ENCODE peak calls at places on chromosomes 12 and 14, in six cellular contexts. P is OCI-LY7, S is GM13976, E is bronchial epithelial cell, L is fibroblast of the aortic adventitia, O is fibroblast of mammary gland. G is an unnamed sample.

GRCh38 chr12:46214668-46215429 is 54.0 kb downstream of the SLC38A1 start:
- DNase-seq in P (peak), S (no peak), E (no peak), L (no peak), O (no peak), G (peak)

GRCh38 chr14:91138511-91139359 is 24.9 kb downstream of the DGLUCY start:
- DNase-seq in P (peak), S (peak), E (peak), L (peak), O (peak), G (peak)

GRCh38 chr12:85569261-85569660 is 266.9 kb downstream of the RASSF9 start:
- DNase-seq in P (no peak), S (no peak), E (peak), L (no peak), O (no peak), G (no peak)

GRCh38 chr12:125216720-125217119 is 151.5 kb downstream of the AACS start:
- DNase-seq in P (no peak), S (no peak), E (no peak), L (no peak), O (no peak), G (no peak)

GRCh38 chr12:823043-823698 is 70.8 kb downstream of the WNK1 start:
- DNase-seq in P (peak), S (peak), E (no peak), L (no peak), O (no peak), G (no peak)

GRCh38 chr12:119957135-119957534 is 31.9 kb upstream of the BICDL1 start:
- DNase-seq in P (no peak), S (no peak), E (no peak), L (no peak), O (no peak), G (no peak)

GRCh38 chr14:55580401-55581010 is 499 bp downstream of the KTN1 start:
- DNase-seq in P (peak), S (peak), E (no peak), L (no peak), O (no peak), G (peak)

GRCh38 chr12:130169924-130170323 is 7.7 kb downstream of the FZD10 start:
- DNase-seq in P (no peak), S (no peak), E (no peak), L (no peak), O (no peak), G (no peak)

GRCh38 chr14:105989746-105990302 is 463.4 kb downstream of the TMEM121 start:
- DNase-seq in P (no peak), S (no peak), E (peak), L (no peak), O (no peak), G (peak)

GRCh38 chr14:86035882-86036281 is 505.9 kb downstream of the FLRT2 start:
- DNase-seq in P (peak), S (peak), E (peak), L (peak), O (peak), G (peak)

GRCh38 chr12:51818567-51819300 is 29.8 kb downstream of the FIGNL2 start:
- DNase-seq in P (no peak), S (no peak), E (no peak), L (peak), O (peak), G (no peak)

GRCh38 chr14:64584185-64584584 is 34.4 kb downstream of the PPP1R36 start:
- DNase-seq in P (no peak), S (no peak), E (no peak), L (peak), O (no peak), G (no peak)

GRCh38 chr12:32671930-32672785 is 6.9 kb upstream of the DNM1L start:
- DNase-seq in P (peak), S (peak), E (peak), L (peak), O (peak), G (peak)

GRCh38 chr12:52741378-52742195 is 35.6 kb downstream of the KRT76 start:
- DNase-seq in P (peak), S (peak), E (peak), L (peak), O (peak), G (peak)

GRCh38 chr14:57480044-57480443 is 13.6 kb downstream of the CCDC198 start:
- DNase-seq in P (peak), S (no peak), E (no peak), L (no peak), O (peak), G (no peak)

GRCh38 chr14:20680843-20681347 is 3.5 kb upstream of the RNASE4 start:
- DNase-seq in P (no peak), S (peak), E (no peak), L (no peak), O (no peak), G (peak)

GRCh38 chr14:75519826-75520692 is 2.2 kb upstream of the BATF start:
- DNase-seq in P (no peak), S (no peak), E (peak), L (peak), O (peak), G (no peak)

GRCh38 chr12:123041811-123042655 is 61.6 kb downstream of the ARL6IP4 start:
- DNase-seq in P (no peak), S (no peak), E (no peak), L (peak), O (peak), G (no peak)

GRCh38 chr12:86261142-86261541 is 5.0 kb upstream of the MGAT4C start:
- DNase-seq in P (no peak), S (no peak), E (peak), L (peak), O (peak), G (no peak)

GRCh38 chr12:53518381-53518780 is 11.1 kb upstream of the NPFF start:
- DNase-seq in P (no peak), S (no peak), E (no peak), L (peak), O (peak), G (no peak)

GRCh38 chr12:112961074-112961473 is 17.2 kb upstream of the OAS2 start:
- DNase-seq in P (peak), S (no peak), E (no peak), L (no peak), O (no peak), G (no peak)

GRCh38 chr14:96252323-96253052 is 3.5 kb upstream of the BDKRB1 start:
- DNase-seq in P (no peak), S (no peak), E (no peak), L (no peak), O (no peak), G (no peak)

GRCh38 chr12:47097276-47097896 is 17.6 kb upstream of the AMIGO2 start:
- DNase-seq in P (no peak), S (no peak), E (peak), L (peak), O (no peak), G (no peak)

GRCh38 chr14:85250369-85250768 is 279.6 kb upstream of the FLRT2 start:
- DNase-seq in P (no peak), S (no peak), E (no peak), L (no peak), O (no peak), G (no peak)

GRCh38 chr12:107225626-107226025 is 132.3 kb upstream of the CRY1 start:
- DNase-seq in P (no peak), S (no peak), E (no peak), L (peak), O (no peak), G (no peak)

GRCh38 chr14:45891417-45892080 is 638.5 kb upstream of the MIS18BP1 start:
- DNase-seq in P (no peak), S (no peak), E (peak), L (no peak), O (no peak), G (no peak)

GRCh38 chr14:101182476-101182875 is 279.0 kb upstream of the RTL1 start:
- DNase-seq in P (no peak), S (no peak), E (no peak), L (no peak), O (no peak), G (no peak)

GRCh38 chr12:52285172-52285745 is 6.1 kb downstream of the KRT81 start:
- DNase-seq in P (no peak), S (no peak), E (peak), L (peak), O (peak), G (no peak)

GRCh38 chr14:90115780-90116179 is 54.0 kb downstream of the KCNK13 start:
- DNase-seq in P (no peak), S (no peak), E (no peak), L (no peak), O (no peak), G (no peak)

GRCh38 chr12:113757223-113758002 is 208.7 kb downstream of the RBM19 start:
- DNase-seq in P (no peak), S (no peak), E (peak), L (no peak), O (no peak), G (no peak)

GRCh38 chr14:103112488-103113243 is 10.6 kb upstream of the TNFAIP2 start:
- DNase-seq in P (no peak), S (no peak), E (no peak), L (no peak), O (no peak), G (no peak)

GRCh38 chr12:70598467-70599194 is 38.6 kb downstream of the PTPRB start:
- DNase-seq in P (no peak), S (no peak), E (no peak), L (peak), O (no peak), G (no peak)

GRCh38 chr14:75297417-75298040 is 18.9 kb downstream of the FOS start:
- DNase-seq in P (no peak), S (no peak), E (no peak), L (no peak), O (no peak), G (no peak)

DNA sequence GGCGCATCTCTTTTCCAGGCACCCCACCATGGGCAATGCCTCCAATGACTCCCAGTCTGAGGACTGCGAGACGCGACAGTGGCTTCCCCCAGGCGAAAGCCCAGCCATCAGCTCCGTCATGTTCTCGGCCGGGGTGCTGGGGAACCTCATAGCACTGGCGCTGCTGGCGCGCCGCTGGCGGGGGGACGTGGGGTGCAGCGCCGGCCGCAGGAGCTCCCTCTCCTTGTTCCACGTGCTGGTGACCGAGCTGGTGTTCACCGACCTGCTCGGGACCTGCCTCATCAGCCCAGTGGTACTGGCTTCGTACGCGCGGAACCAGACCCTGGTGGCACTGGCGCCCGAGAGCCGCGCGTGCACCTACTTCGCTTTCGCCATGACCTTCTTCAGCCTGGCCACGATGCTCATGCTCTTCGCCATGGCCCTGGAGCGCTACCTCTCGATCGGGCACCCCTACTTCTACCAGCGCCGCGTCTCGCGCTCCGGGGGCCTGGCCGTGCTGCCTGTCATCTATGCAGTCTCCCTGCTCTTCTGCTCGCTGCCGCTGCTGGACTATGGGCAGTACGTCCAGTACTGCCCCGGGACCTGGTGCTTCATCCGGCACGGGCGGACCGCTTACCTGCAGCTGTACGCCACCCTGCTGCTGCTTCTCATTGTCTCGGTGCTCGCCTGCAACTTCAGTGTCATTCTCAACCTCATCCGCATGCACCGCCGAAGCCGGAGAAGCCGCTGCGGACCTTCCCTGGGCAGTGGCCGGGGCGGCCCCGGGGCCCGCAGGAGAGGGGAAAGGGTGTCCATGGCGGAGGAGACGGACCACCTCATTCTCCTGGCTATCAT is 626 bp downstream of the PTGER2 start:
- DNase-seq in P (no peak), S (peak), E (no peak), L (peak), O (no peak), G (peak)
- TF ChIP-seq CTCF in P (no peak), S (no peak), E (no peak), L (no peak), O (no peak), G (no peak)

GRCh38 chr12:8784464-8784863 is 38.0 kb upstream of the A2ML1 start:
- DNase-seq in P (no peak), S (no peak), E (no peak), L (no peak), O (no peak), G (no peak)

GRCh38 chr12:8779862-8780261 is 42.6 kb upstream of the A2ML1 start:
- DNase-seq in P (no peak), S (no peak), E (peak), L (no peak), O (no peak), G (no peak)

GRCh38 chr12:8781326-8781725 is 41.1 kb upstream of the A2ML1 start:
- DNase-seq in P (no peak), S (no peak), E (no peak), L (no peak), O (no peak), G (no peak)

GRCh38 chr12:8779281-8779680 is 43.1 kb upstream of the A2ML1 start:
- DNase-seq in P (no peak), S (no peak), E (no peak), L (no peak), O (no peak), G (no peak)

DNA sequence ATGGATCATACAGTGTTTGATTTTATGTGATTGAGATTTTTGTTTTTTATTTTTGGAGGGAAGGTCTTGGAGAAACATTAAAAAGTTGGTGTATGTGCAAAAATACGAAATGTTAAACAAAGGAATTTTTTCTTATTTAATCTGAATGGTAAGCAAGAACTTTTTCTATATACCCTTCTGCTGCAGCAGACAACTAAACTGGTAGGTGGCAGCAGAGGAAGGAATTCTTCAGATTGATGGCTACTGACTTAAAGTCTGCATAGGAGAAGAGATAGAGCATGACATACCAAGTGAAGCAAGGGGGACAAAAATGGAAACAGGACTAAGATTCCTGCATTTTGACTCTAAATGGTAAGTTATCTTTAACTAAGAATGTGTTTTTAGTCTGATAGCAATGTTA is 42.0 kb upstream of the A2ML1 start:
- DNase-seq in P (peak), S (peak), E (peak), L (peak), O (peak), G (peak)
- TF ChIP-seq CTCF in P (peak), S (peak), E (peak), L (peak), O (peak), G (peak)

GRCh38 chr12:128842579-128842978 is 10.7 kb upstream of the GLT1D1 start:
- DNase-seq in P (no peak), S (no peak), E (no peak), L (no peak), O (no peak), G (no peak)

GRCh38 chr12:128848371-128848770 is 4.9 kb upstream of the GLT1D1 start:
- DNase-seq in P (no peak), S (no peak), E (no peak), L (no peak), O (no peak), G (no peak)

GRCh38 chr12:128840862-128841468 is 12.3 kb upstream of the GLT1D1 start:
- DNase-seq in P (peak), S (no peak), E (no peak), L (no peak), O (no peak), G (no peak)

GRCh38 chr12:128843538-128843937 is 9.7 kb upstream of the GLT1D1 start:
- DNase-seq in P (no peak), S (no peak), E (no peak), L (no peak), O (no peak), G (no peak)

DNA sequence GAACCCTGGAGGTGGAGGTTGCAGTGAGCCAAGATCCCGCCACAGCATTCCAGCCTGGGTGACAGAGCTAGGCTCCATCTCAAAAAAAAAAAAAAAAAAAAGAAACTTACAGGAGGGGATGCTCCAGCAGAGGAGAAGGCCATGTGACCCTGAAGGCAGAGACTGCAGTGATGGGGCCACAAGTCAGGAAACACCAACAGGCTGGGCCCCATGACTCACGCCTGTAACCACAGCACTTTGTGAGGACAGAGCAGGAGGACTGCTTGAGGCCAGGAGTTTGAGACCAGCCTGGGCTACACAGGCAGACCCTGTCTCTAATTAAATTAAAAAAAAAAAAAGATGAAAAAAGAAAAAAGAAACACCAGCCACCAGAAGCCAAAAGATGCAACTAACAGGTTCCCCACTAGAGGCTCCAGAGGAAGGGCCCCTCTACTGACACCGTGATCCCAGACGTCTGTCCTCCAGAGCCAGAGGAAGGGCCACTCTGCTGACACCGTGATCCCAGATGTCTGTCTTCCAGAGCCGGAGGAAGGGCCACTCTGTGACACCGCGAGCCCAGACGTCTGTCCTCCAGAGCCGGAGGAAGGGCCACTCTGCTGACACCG is 9.1 kb upstream of the GLT1D1 start:
- DNase-seq in P (no peak), S (peak), E (no peak), L (no peak), O (no peak), G (peak)
- TF ChIP-seq CTCF in P (peak), S (no peak), E (no peak), L (no peak), O (no peak), G (no peak)

GRCh38 chr12:121008347-121009098 is 7.8 kb downstream of the C12orf43 start:
- DNase-seq in P (no peak), S (no peak), E (peak), L (no peak), O (no peak), G (no peak)

GRCh38 chr12:121011820-121012219 is 4.5 kb downstream of the C12orf43 start:
- DNase-seq in P (no peak), S (no peak), E (no peak), L (no peak), O (no peak), G (no peak)

GRCh38 chr12:121010860-121011259 is 5.4 kb downstream of the C12orf43 start:
- DNase-seq in P (no peak), S (no peak), E (no peak), L (no peak), O (no peak), G (no peak)

GRCh38 chr12:121013715-121014114 is 2.6 kb downstream of the C12orf43 start:
- DNase-seq in P (peak), S (no peak), E (no peak), L (no peak), O (no peak), G (no peak)

DNA sequence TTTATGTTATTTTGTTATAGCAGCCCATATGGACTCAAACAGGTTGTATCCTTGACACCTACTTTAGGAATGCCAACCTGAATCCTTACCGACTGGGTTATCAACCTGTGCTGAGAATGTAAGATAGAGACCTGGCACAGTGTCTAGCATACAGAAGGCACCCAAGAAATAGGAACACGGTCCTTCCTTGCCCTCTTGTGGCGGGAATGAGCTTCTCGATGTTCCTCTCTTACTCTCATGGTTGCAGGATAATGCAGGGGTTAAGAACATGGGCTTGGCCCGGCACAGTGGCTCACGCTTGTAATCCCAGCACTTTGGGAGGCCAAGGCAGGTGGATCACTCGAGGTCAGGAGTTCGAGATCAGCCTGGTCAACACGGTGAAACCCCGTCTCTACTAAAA is 6.5 kb downstream of the C12orf43 start:
- DNase-seq in P (peak), S (no peak), E (peak), L (peak), O (peak), G (no peak)
- TF ChIP-seq CTCF in P (peak), S (no peak), E (peak), L (peak), O (peak), G (no peak)

DNA sequence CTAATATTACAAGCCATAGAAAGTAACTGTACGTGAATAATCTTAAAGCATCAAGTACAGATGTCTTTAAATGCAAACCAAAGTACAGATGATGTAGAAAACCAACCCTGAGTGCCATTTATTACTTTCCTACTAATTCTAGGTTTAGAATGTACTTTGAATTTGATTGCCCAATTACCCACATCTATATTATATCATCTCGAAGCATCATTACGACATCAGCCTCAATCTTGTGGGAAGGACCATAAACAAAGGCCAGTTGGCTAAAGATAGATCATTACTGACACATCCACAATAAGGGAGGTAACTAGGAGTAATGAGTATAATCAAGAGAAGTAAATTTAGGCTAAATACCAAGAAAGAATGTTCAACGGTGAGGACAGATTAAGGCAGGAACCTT is 478.9 kb downstream of the BCAT1 start:
- DNase-seq in P (no peak), S (no peak), E (peak), L (no peak), O (peak), G (no peak)
- TF ChIP-seq CTCF in P (no peak), S (no peak), E (no peak), L (no peak), O (no peak), G (no peak)

DNA sequence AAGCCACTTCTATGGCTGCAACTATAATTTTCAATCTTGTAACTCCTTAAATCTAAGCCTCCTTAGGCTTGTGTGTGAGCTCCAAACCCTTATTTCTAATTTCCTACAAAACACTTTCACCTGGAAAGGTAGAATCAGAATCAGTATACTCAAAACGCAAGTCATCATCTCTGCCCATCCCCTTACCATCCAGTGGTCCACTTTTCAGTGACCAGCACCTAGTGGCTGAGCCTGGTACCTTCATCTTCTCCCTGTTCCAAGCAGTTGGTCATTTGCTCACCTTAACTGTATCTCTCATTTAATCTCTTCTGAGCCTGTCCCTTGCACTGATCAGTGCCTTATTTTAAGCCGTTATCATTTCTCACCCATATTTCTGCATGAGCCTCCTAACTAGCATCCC is 107.9 kb downstream of the PPM1H start:
- DNase-seq in P (no peak), S (no peak), E (no peak), L (no peak), O (no peak), G (no peak)
- TF ChIP-seq CTCF in P (no peak), S (no peak), E (peak), L (peak), O (peak), G (no peak)